ENCODE peak calls at places on chromosomes 16 and 17, in eight cellular contexts. One of them, this sample, is unnamed.

GRCh38 chr17:18278867-18279266 is 18.4 kb downstream of the MIEF2 start:
- DNase-seq in pancreas: no peak
- DNase-seq in endothelial cell: no peak
- DNase-seq in heart right ventricle: no peak
- DNase-seq in fibroblast of the aortic adventitia: peak
- DNase-seq in OCI-LY7: no peak
- DNase-seq in A549: no peak
- DNase-seq in CD4-positive, alpha-beta T cell: no peak
- DNase-seq in this sample: no peak

GRCh38 chr16:27330542-27330941 is 16.8 kb downstream of the IL4R start:
- DNase-seq in endothelial cell: no peak
- DNase-seq in fibroblast of the aortic adventitia: peak
- DNase-seq in CD4-positive, alpha-beta T cell: no peak
- DNase-seq in pancreas: no peak
- DNase-seq in heart right ventricle: peak
- DNase-seq in A549: peak
- DNase-seq in OCI-LY7: no peak
- DNase-seq in this sample: no peak

GRCh38 chr16:3467920-3468319 is 24.4 kb downstream of the NAA60 start:
- DNase-seq in pancreas: no peak
- DNase-seq in CD4-positive, alpha-beta T cell: no peak
- DNase-seq in OCI-LY7: peak
- DNase-seq in fibroblast of the aortic adventitia: peak
- DNase-seq in endothelial cell: no peak
- DNase-seq in A549: no peak
- DNase-seq in heart right ventricle: no peak
- DNase-seq in this sample: no peak

GRCh38 chr17:74658620-74659019 is 35.1 kb upstream of the CD300E start:
- DNase-seq in endothelial cell: no peak
- DNase-seq in heart right ventricle: no peak
- DNase-seq in pancreas: no peak
- DNase-seq in fibroblast of the aortic adventitia: no peak
- DNase-seq in OCI-LY7: no peak
- DNase-seq in A549: no peak
- DNase-seq in CD4-positive, alpha-beta T cell: no peak
- DNase-seq in this sample: no peak

GRCh38 chr16:12315330-12316138 is 339.0 kb downstream of the SNX29 start:
- DNase-seq in OCI-LY7: no peak
- DNase-seq in CD4-positive, alpha-beta T cell: no peak
- DNase-seq in fibroblast of the aortic adventitia: no peak
- DNase-seq in endothelial cell: no peak
- DNase-seq in heart right ventricle: no peak
- DNase-seq in A549: peak
- DNase-seq in pancreas: peak
- DNase-seq in this sample: no peak

GRCh38 chr17:57806083-57806830 is 43.6 kb downstream of the MRPS23 start:
- DNase-seq in A549: no peak
- DNase-seq in endothelial cell: no peak
- DNase-seq in heart right ventricle: no peak
- DNase-seq in pancreas: no peak
- DNase-seq in fibroblast of the aortic adventitia: no peak
- DNase-seq in CD4-positive, alpha-beta T cell: no peak
- DNase-seq in OCI-LY7: no peak
- DNase-seq in this sample: no peak

GRCh38 chr16:6726621-6727020 is 606.0 kb upstream of the RBFOX1 start:
- DNase-seq in OCI-LY7: no peak
- DNase-seq in heart right ventricle: no peak
- DNase-seq in CD4-positive, alpha-beta T cell: no peak
- DNase-seq in endothelial cell: no peak
- DNase-seq in pancreas: no peak
- DNase-seq in fibroblast of the aortic adventitia: no peak
- DNase-seq in A549: no peak
- DNase-seq in this sample: no peak

GRCh38 chr17:77681820-77682219 is 276.7 kb upstream of the TNRC6C start:
- DNase-seq in pancreas: no peak
- DNase-seq in endothelial cell: no peak
- DNase-seq in OCI-LY7: no peak
- DNase-seq in heart right ventricle: peak
- DNase-seq in A549: no peak
- DNase-seq in fibroblast of the aortic adventitia: peak
- DNase-seq in CD4-positive, alpha-beta T cell: no peak
- DNase-seq in this sample: no peak

GRCh38 chr17:18964550-18964949 is 12.6 kb downstream of the SLC5A10 start:
- DNase-seq in A549: no peak
- DNase-seq in heart right ventricle: no peak
- DNase-seq in endothelial cell: no peak
- DNase-seq in OCI-LY7: no peak
- DNase-seq in pancreas: no peak
- DNase-seq in CD4-positive, alpha-beta T cell: no peak
- DNase-seq in fibroblast of the aortic adventitia: no peak
- DNase-seq in this sample: no peak

GRCh38 chr16:86609115-86609514 is 30.8 kb downstream of the FOXL1 start:
- DNase-seq in CD4-positive, alpha-beta T cell: no peak
- DNase-seq in OCI-LY7: no peak
- DNase-seq in heart right ventricle: no peak
- DNase-seq in A549: peak
- DNase-seq in fibroblast of the aortic adventitia: peak
- DNase-seq in endothelial cell: no peak
- DNase-seq in pancreas: no peak
- DNase-seq in this sample: no peak

GRCh38 chr16:10009691-10010090 is 172.5 kb downstream of the GRIN2A start:
- DNase-seq in fibroblast of the aortic adventitia: no peak
- DNase-seq in OCI-LY7: no peak
- DNase-seq in A549: no peak
- DNase-seq in heart right ventricle: no peak
- DNase-seq in CD4-positive, alpha-beta T cell: no peak
- DNase-seq in endothelial cell: no peak
- DNase-seq in pancreas: no peak
- DNase-seq in this sample: no peak

GRCh38 chr17:2138318-2138717 is 83.4 kb downstream of the HIC1 start:
- DNase-seq in OCI-LY7: peak
- DNase-seq in A549: no peak
- DNase-seq in CD4-positive, alpha-beta T cell: peak
- DNase-seq in fibroblast of the aortic adventitia: no peak
- DNase-seq in heart right ventricle: no peak
- DNase-seq in endothelial cell: no peak
- DNase-seq in pancreas: no peak
- DNase-seq in this sample: no peak

GRCh38 chr16:700684-701584 is 4.7 kb downstream of the FBXL16 start:
- DNase-seq in A549: no peak
- DNase-seq in fibroblast of the aortic adventitia: no peak
- DNase-seq in endothelial cell: peak
- DNase-seq in OCI-LY7: no peak
- DNase-seq in CD4-positive, alpha-beta T cell: peak
- DNase-seq in pancreas: peak
- DNase-seq in heart right ventricle: no peak
- DNase-seq in this sample: peak

DNA sequence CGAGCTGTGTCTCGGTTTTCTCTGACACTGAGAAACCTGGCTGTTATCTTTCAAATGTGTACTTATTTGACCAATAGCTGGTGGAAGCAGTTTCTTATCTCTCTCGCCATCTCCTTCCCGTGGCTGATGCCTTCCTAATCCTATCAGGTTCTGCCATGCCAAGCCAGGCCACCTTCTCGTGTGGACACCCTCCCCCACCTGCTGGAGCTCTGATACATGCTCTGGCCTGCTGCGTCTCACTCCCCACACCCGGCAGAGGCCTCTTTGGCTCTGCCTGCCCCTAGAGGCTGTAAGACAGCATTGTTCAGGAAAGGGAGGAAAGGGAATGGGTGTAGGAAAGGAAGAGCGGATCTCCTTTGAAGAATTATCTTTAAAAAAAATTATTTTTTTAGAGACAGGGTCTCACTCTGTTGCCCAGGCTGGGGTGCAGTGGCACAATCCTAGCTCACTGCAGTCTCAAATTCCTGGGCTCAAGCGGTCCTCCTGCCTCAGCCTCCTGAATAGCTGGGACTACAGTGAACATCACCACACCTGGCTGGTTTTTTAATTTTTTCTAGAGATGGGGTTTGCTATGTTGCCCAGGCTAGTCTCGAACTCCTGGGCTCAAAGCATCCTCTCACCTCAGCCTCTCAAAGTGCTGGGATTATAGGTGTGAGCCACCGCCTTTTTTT is 7.5 kb upstream of the ARMC5 start:
- DNase-seq in fibroblast of the aortic adventitia: peak
- DNase-seq in CD4-positive, alpha-beta T cell: no peak
- DNase-seq in endothelial cell: peak
- DNase-seq in heart right ventricle: peak
- DNase-seq in pancreas: peak
- DNase-seq in A549: peak
- DNase-seq in OCI-LY7: peak
- DNase-seq in this sample: no peak
- TF ChIP-seq CTCF in fibroblast of the aortic adventitia: peak
- TF ChIP-seq CTCF in CD4-positive, alpha-beta T cell: no peak
- TF ChIP-seq CTCF in endothelial cell: peak
- TF ChIP-seq CTCF in heart right ventricle: peak
- TF ChIP-seq CTCF in pancreas: no peak
- TF ChIP-seq CTCF in A549: peak
- TF ChIP-seq CTCF in OCI-LY7: peak
- TF ChIP-seq CTCF in this sample: peak

GRCh38 chr17:61000911-61001310 is 323.3 kb downstream of the BCAS3 start:
- DNase-seq in endothelial cell: no peak
- DNase-seq in OCI-LY7: no peak
- DNase-seq in A549: peak
- DNase-seq in CD4-positive, alpha-beta T cell: no peak
- DNase-seq in pancreas: no peak
- DNase-seq in heart right ventricle: no peak
- DNase-seq in fibroblast of the aortic adventitia: peak
- DNase-seq in this sample: no peak
- TF ChIP-seq CTCF in endothelial cell: no peak
- TF ChIP-seq CTCF in OCI-LY7: no peak
- TF ChIP-seq CTCF in A549: peak
- TF ChIP-seq CTCF in CD4-positive, alpha-beta T cell: no peak
- TF ChIP-seq CTCF in pancreas: no peak
- TF ChIP-seq CTCF in heart right ventricle: no peak
- TF ChIP-seq CTCF in fibroblast of the aortic adventitia: peak
- TF ChIP-seq CTCF in this sample: peak

GRCh38 chr16:67419931-67420330 is 3.7 kb upstream of the ZDHHC1 start:
- DNase-seq in heart right ventricle: no peak
- DNase-seq in fibroblast of the aortic adventitia: no peak
- DNase-seq in pancreas: no peak
- DNase-seq in OCI-LY7: no peak
- DNase-seq in endothelial cell: no peak
- DNase-seq in CD4-positive, alpha-beta T cell: no peak
- DNase-seq in A549: peak
- DNase-seq in this sample: no peak
- TF ChIP-seq CTCF in heart right ventricle: no peak
- TF ChIP-seq CTCF in fibroblast of the aortic adventitia: no peak
- TF ChIP-seq CTCF in pancreas: no peak
- TF ChIP-seq CTCF in OCI-LY7: no peak
- TF ChIP-seq CTCF in endothelial cell: no peak
- TF ChIP-seq CTCF in CD4-positive, alpha-beta T cell: no peak
- TF ChIP-seq CTCF in A549: no peak
- TF ChIP-seq CTCF in this sample: no peak

GRCh38 chr16:58655215-58655596 is 25.6 kb upstream of the CNOT1 start:
- DNase-seq in pancreas: peak
- DNase-seq in A549: no peak
- DNase-seq in heart right ventricle: no peak
- DNase-seq in fibroblast of the aortic adventitia: no peak
- DNase-seq in CD4-positive, alpha-beta T cell: no peak
- DNase-seq in endothelial cell: no peak
- DNase-seq in OCI-LY7: no peak
- DNase-seq in this sample: no peak

GRCh38 chr16:58651965-58652348 is 22.3 kb upstream of the CNOT1 start:
- DNase-seq in heart right ventricle: no peak
- DNase-seq in CD4-positive, alpha-beta T cell: no peak
- DNase-seq in pancreas: no peak
- DNase-seq in OCI-LY7: no peak
- DNase-seq in A549: no peak
- DNase-seq in fibroblast of the aortic adventitia: peak
- DNase-seq in endothelial cell: no peak
- DNase-seq in this sample: no peak

GRCh38 chr16:58654456-58655214 is 25.0 kb upstream of the CNOT1 start:
- DNase-seq in pancreas: no peak
- DNase-seq in OCI-LY7: no peak
- DNase-seq in endothelial cell: no peak
- DNase-seq in CD4-positive, alpha-beta T cell: no peak
- DNase-seq in heart right ventricle: no peak
- DNase-seq in A549: no peak
- DNase-seq in fibroblast of the aortic adventitia: no peak
- DNase-seq in this sample: no peak

GRCh38 chr16:58649707-58650106 is 20.1 kb upstream of the CNOT1 start:
- DNase-seq in heart right ventricle: no peak
- DNase-seq in A549: no peak
- DNase-seq in OCI-LY7: no peak
- DNase-seq in endothelial cell: no peak
- DNase-seq in pancreas: no peak
- DNase-seq in CD4-positive, alpha-beta T cell: no peak
- DNase-seq in fibroblast of the aortic adventitia: peak
- DNase-seq in this sample: no peak

DNA sequence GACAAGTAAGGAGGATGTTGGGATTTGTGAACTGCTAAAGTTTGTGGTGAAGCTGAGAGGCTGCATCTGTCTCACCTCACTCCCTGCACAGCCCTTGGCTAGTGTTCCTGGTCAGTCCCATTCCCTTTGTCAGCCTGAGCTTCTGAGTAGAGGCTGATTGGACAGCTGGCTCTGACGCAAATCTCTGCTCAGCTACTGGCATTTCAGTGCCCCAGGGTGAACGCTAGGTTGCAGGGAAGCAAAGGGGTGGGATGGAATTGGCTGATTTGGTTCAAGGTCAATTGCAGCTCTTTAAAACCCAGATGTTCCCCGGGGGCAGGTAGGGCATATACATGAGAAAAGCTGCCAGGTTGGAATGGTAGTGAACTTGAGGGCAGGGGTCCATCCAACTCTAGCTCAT is 23.1 kb upstream of the CNOT1 start:
- DNase-seq in OCI-LY7: no peak
- DNase-seq in endothelial cell: no peak
- DNase-seq in CD4-positive, alpha-beta T cell: no peak
- DNase-seq in A549: peak
- DNase-seq in pancreas: no peak
- DNase-seq in heart right ventricle: no peak
- DNase-seq in fibroblast of the aortic adventitia: peak
- DNase-seq in this sample: peak
- TF ChIP-seq CTCF in OCI-LY7: no peak
- TF ChIP-seq CTCF in endothelial cell: no peak
- TF ChIP-seq CTCF in CD4-positive, alpha-beta T cell: no peak
- TF ChIP-seq CTCF in A549: no peak
- TF ChIP-seq CTCF in pancreas: no peak
- TF ChIP-seq CTCF in heart right ventricle: no peak
- TF ChIP-seq CTCF in fibroblast of the aortic adventitia: no peak
- TF ChIP-seq CTCF in this sample: no peak

DNA sequence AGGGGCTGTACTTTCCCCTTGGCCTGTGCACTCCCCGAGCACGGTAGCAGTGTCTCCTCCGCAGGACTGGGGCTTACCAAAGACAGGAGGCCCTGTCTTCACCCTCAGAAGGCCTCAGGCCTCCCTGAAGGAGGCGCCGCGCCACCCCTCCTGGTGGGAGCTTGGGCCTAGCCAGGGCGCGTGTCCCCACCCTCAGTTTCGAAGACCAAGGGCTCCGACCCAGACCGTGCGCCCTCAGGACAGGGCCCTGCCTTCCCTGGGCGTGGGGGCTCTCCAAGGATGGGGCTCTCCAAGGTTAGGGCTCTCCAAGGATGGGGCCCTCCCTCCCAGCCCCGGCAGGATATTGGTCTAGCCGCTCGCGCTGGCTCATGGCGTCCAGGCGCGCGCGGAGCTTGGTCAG is 11.8 kb downstream of the PLCD3 start:
- DNase-seq in fibroblast of the aortic adventitia: no peak
- DNase-seq in CD4-positive, alpha-beta T cell: no peak
- DNase-seq in pancreas: no peak
- DNase-seq in heart right ventricle: no peak
- DNase-seq in endothelial cell: no peak
- DNase-seq in OCI-LY7: no peak
- DNase-seq in A549: no peak
- DNase-seq in this sample: no peak
- TF ChIP-seq CTCF in fibroblast of the aortic adventitia: no peak
- TF ChIP-seq CTCF in CD4-positive, alpha-beta T cell: no peak
- TF ChIP-seq CTCF in pancreas: no peak
- TF ChIP-seq CTCF in heart right ventricle: no peak
- TF ChIP-seq CTCF in endothelial cell: no peak
- TF ChIP-seq CTCF in OCI-LY7: no peak
- TF ChIP-seq CTCF in A549: no peak
- TF ChIP-seq CTCF in this sample: no peak

This sample was measured in neural crest cell.